ENCODE peak calls at places on chromosomes 13 and 19, in four cellular contexts. J is choroid plexus epithelial cell, I is fibroblast of lung, Q is cardiac muscle cell. D is an unnamed sample.

GRCh38 chr19:46963093-46963734 is 56.4 kb upstream of the NPAS1 start:
- DNase-seq in J (peak), I (peak), Q (peak), D (peak)

GRCh38 chr13:98961204-98962105 is 16.4 kb downstream of the DOCK9 start:
- DNase-seq in I (no peak), J (no peak), Q (no peak), D (no peak)

GRCh38 chr13:101390461-101390860 is 25.8 kb downstream of the NALCN start:
- DNase-seq in J (peak), I (peak), Q (peak), D (peak)

GRCh38 chr13:37701972-37702371 is 103.4 kb upstream of the POSTN start:
- DNase-seq in I (peak), J (peak), Q (peak), D (peak)

GRCh38 chr13:40692946-40693345 is 26.5 kb upstream of the FOXO1 start:
- DNase-seq in Q (peak), I (no peak), J (peak), D (peak)

GRCh38 chr19:57566396-57567256 is 7.0 kb upstream of the ZNF550 start:
- DNase-seq in J (peak), Q (peak), I (peak), D (no peak)

GRCh38 chr13:63184693-63185092 is 1769.0 kb upstream of the PCDH20 start:
- DNase-seq in Q (peak), I (peak), J (peak), D (no peak)

GRCh38 chr19:13951799-13952153 is 533 bp upstream of the DCAF15 start:
- DNase-seq in J (no peak), Q (no peak), I (no peak), D (no peak)

GRCh38 chr19:46916971-46917370 is 56.2 kb downstream of the ARHGAP35 start:
- DNase-seq in I (no peak), Q (no peak), J (no peak), D (no peak)

GRCh38 chr13:25574437-25575426 is 203.0 kb downstream of the ATP8A2 start:
- DNase-seq in I (peak), J (peak), Q (peak), D (peak)

GRCh38 chr13:97388385-97388784 is 45.6 kb upstream of the RAP2A start:
- DNase-seq in I (no peak), J (no peak), Q (no peak), D (no peak)

GRCh38 chr19:28960986-28961705 is 251.8 kb downstream of the UQCRFS1 start:
- DNase-seq in Q (peak), J (peak), I (peak), D (peak)

GRCh38 chr13:20190481-20191310 is 2.0 kb downstream of the GJB2 start:
- DNase-seq in I (peak), J (peak), Q (peak), D (peak)

GRCh38 chr19:49475995-49476880 is 2.2 kb downstream of the FLT3LG start:
- DNase-seq in I (peak), Q (peak), J (peak), D (no peak)

GRCh38 chr13:113732961-113733950 is 25.8 kb upstream of the TMEM255B start:
- DNase-seq in I (no peak), Q (no peak), J (no peak), D (no peak)

GRCh38 chr13:99501952-99502310 is 659 bp downstream of the TM9SF2 start:
- DNase-seq in J (peak), Q (peak), I (peak), D (no peak)

GRCh38 chr19:23002690-23003422 is at the start of gene ZNF728:
- DNase-seq in Q (peak), I (no peak), J (peak), D (no peak)

GRCh38 chr13:48727252-48728011 is 73.7 kb downstream of the CYSLTR2 start:
- DNase-seq in I (peak), J (peak), Q (peak), D (no peak)

GRCh38 chr13:51675385-51675784 is 91.1 kb downstream of the WDFY2 start:
- DNase-seq in J (no peak), Q (no peak), I (no peak), D (no peak)

GRCh38 chr13:97258801-97259200 is 36.7 kb downstream of the MBNL2 start:
- DNase-seq in Q (peak), J (peak), I (no peak), D (peak)

GRCh38 chr13:49112782-49113525 is 107.2 kb upstream of the MLNR start:
- DNase-seq in J (no peak), Q (peak), I (peak), D (no peak)

GRCh38 chr19:55176116-55176515 is 4.0 kb downstream of the SYT5 start:
- DNase-seq in Q (no peak), J (no peak), I (no peak), D (no peak)

GRCh38 chr13:57653229-57653994 is 21.9 kb downstream of the PCDH17 start:
- DNase-seq in I (no peak), Q (no peak), J (no peak), D (no peak)

GRCh38 chr19:8491574-8491973 is 10.9 kb downstream of the PRAM1 start:
- DNase-seq in I (no peak), J (no peak), Q (no peak), D (no peak)

GRCh38 chr19:38562096-38562495 is 55.7 kb downstream of the MAP4K1 start:
- DNase-seq in Q (no peak), J (no peak), I (no peak), D (no peak)

GRCh38 chr19:572891-573825 is 762 bp downstream of the BSG start:
- DNase-seq in I (peak), Q (peak), J (peak), D (peak)

GRCh38 chr13:98656223-98656622 is 79.3 kb upstream of the STK24 start:
- DNase-seq in I (no peak), J (no peak), Q (no peak), D (no peak)

GRCh38 chr13:87656311-87656710 is 14.9 kb upstream of the SLITRK5 start:
- DNase-seq in Q (no peak), J (no peak), I (peak), D (no peak)

GRCh38 chr19:7833225-7834156 is 3.5 kb downstream of the EVI5L start:
- DNase-seq in J (peak), I (peak), Q (peak), D (peak)

GRCh38 chr13:60226507-60226906 is 62.8 kb upstream of the DIAPH3 start:
- DNase-seq in Q (peak), J (peak), I (peak), D (peak)

GRCh38 chr19:12828494-12828893 is 5.9 kb downstream of the RTBDN start:
- DNase-seq in I (peak), Q (peak), J (no peak), D (no peak)

GRCh38 chr19:44808463-44809371 is at the start of gene BCAM:
- DNase-seq in I (peak), Q (peak), J (peak), D (no peak)

GRCh38 chr13:62418872-62419271 is 1003.2 kb upstream of the PCDH20 start:
- DNase-seq in J (peak), Q (peak), I (peak), D (no peak)

GRCh38 chr13:99228737-99229691 is 28.4 kb downstream of the UBAC2 start:
- DNase-seq in Q (no peak), I (peak), J (peak), D (peak)

GRCh38 chr13:41458187-41458938 is 1.0 kb downstream of the RGCC start:
- DNase-seq in Q (peak), J (no peak), I (peak), D (no peak)

GRCh38 chr19:49436381-49437017 is 4.8 kb downstream of the SLC17A7 start:
- DNase-seq in J (no peak), I (no peak), Q (no peak), D (no peak)

GRCh38 chr19:7873304-7874079 is 698 bp downstream of the PRR36 start:
- DNase-seq in Q (no peak), J (no peak), I (no peak), D (no peak)

GRCh38 chr19:52343548-52343947 is 7.5 kb downstream of the ZNF610 start:
- DNase-seq in Q (peak), J (peak), I (peak), D (no peak)

GRCh38 chr19:5519076-5519475 is 48.7 kb downstream of the TINCR start:
- DNase-seq in I (no peak), J (no peak), Q (no peak), D (no peak)
- TF ChIP-seq CTCF in I (no peak), J (no peak), Q (no peak), D (no peak)

GRCh38 chr13:92967923-92968322 is 258.7 kb upstream of the GPC6 start:
- DNase-seq in I (no peak), Q (peak), J (peak), D (no peak)
- TF ChIP-seq CTCF in I (no peak), Q (no peak), J (peak), D (peak)

GRCh38 chr19:19475845-19476828 is 39.2 kb downstream of the TSSK6 start:
- DNase-seq in J (peak), Q (peak), I (no peak), D (peak)
- TF ChIP-seq CTCF in J (peak), Q (peak), I (peak), D (peak)

DNA sequence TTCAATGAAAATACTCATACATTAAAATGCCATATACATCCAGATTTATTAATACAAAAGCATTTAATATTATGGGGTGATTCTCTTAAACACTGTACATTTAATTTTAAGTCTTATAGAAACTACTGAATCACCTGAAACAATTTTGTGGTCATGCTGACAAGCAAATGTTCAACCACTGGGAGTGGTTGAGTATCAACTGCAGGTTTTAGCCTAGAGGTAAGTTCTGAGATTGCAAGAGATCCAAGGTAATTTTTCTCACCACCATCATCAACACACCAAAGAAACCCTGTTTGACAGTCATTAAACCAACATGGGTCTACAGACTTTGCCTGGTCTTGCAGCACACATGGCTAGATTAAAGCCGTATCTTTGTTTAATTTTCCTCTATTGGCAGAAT is 196.3 kb downstream of the LHFPL6 start:
- DNase-seq in J (no peak), Q (no peak), I (no peak), D (no peak)
- TF ChIP-seq CTCF in J (no peak), Q (no peak), I (no peak), D (peak)